ENCODE peak calls at places on chromosomes 3 and 15, in four cellular contexts. C is stimulated activated CD8-positive, alpha-beta memory T cell treated with anti-CD3 and anti-CD28 coated beads, Interleukin-7, amount 100 ng/mL, for 24 hours; B is NCI-H1417; F is OCI-LY7. H is an unnamed sample.

GRCh38 chr3:125061170-125061569 is 5.4 kb upstream of the HEG1 start:
- DNase-seq in C (no peak), B (no peak), F (no peak), H (no peak)

GRCh38 chr3:170055209-170055608 is 17.4 kb downstream of the GPR160 start:
- DNase-seq in C (no peak), B (no peak), F (peak; percentile 47), H (peak; percentile 38)

GRCh38 chr3:9400626-9401025 is 3.2 kb downstream of the SETD5 start:
- DNase-seq in C (no peak), B (no peak), F (no peak), H (no peak)

GRCh38 chr3:196186661-196187573 is 24.3 kb downstream of the ZDHHC19 start:
- DNase-seq in C (no peak), B (peak; percentile 69), F (peak; percentile 68), H (no peak)

GRCh38 chr3:186953011-186953487 is 22.7 kb downstream of the ST6GAL1 start:
- DNase-seq in C (no peak), B (no peak), F (no peak), H (peak; percentile 83)

GRCh38 chr3:144866504-144866903 is 894.9 kb downstream of the DIPK2A start:
- DNase-seq in C (no peak), B (no peak), F (no peak), H (peak; percentile 1)

GRCh38 chr3:124688580-124689454 is 41.4 kb upstream of the UMPS start:
- DNase-seq in C (peak; percentile 46), B (peak; percentile 64), F (peak; percentile 60), H (peak; percentile 67)

GRCh38 chr3:94071713-94072284 is 8.9 kb downstream of the NSUN3 start:
- DNase-seq in C (no peak), B (no peak), F (peak; percentile 39), H (no peak)

GRCh38 chr3:132641837-132642538 is 17.6 kb downstream of the ACAD11 start:
- DNase-seq in C (no peak), B (peak; percentile 68), F (peak; percentile 53), H (peak; percentile 56)

GRCh38 chr15:45341775-45342174 is 36.6 kb downstream of the GATM start:
- DNase-seq in C (no peak), B (no peak), F (no peak), H (no peak)

GRCh38 chr3:58250093-58250707 is 12.6 kb downstream of the ABHD6 start:
- DNase-seq in C (no peak), B (no peak), F (no peak), H (no peak)

GRCh38 chr3:168047190-168047795 is 48.4 kb downstream of the GOLIM4 start:
- DNase-seq in C (no peak), B (peak; percentile 79), F (peak; percentile 89), H (peak; percentile 80)

GRCh38 chr15:70289191-70289955 is 191.7 kb upstream of the TLE3 start:
- DNase-seq in C (no peak), B (no peak), F (no peak), H (no peak)

GRCh38 chr15:37995461-37996347 is 61.3 kb downstream of the TMCO5A start:
- DNase-seq in C (no peak), B (peak; percentile 30), F (peak; percentile 76), H (peak; percentile 57)

GRCh38 chr3:179304605-179305004 is 18.2 kb upstream of the ZNF639 start:
- DNase-seq in C (no peak), B (no peak), F (no peak), H (no peak)

GRCh38 chr3:171135536-171135935 is 109.0 kb upstream of the SLC2A2 start:
- DNase-seq in C (no peak), B (no peak), F (no peak), H (no peak)

H was measured in NB4.